ENCODE peak calls at places on chromosomes 16 and 17, in six cellular contexts. One of them, this sample, is unnamed.

GRCh38 chr16:85296859-85297698 is 184.8 kb upstream of the CIBAR2 start:
- DNase-seq in T-helper 2 cell: peak
- DNase-seq in HFF-Myc: no peak
- DNase-seq in activated CD8-positive, alpha-beta T cell treated with anti-CD3 and anti-CD28 coated beads, Interleukin-2, amount 10 ng/mL, durations not matched to agents 7 days and 5 days: peak
- DNase-seq in neural progenitor cell: peak
- DNase-seq in heart left ventricle: no peak
- DNase-seq in this sample: peak

GRCh38 chr16:66916518-66916917 is 2.2 kb downstream of the CDH16 start:
- DNase-seq in activated CD8-positive, alpha-beta T cell treated with anti-CD3 and anti-CD28 coated beads, Interleukin-2, amount 10 ng/mL, durations not matched to agents 7 days and 5 days: no peak
- DNase-seq in heart left ventricle: no peak
- DNase-seq in T-helper 2 cell: no peak
- DNase-seq in HFF-Myc: no peak
- DNase-seq in neural progenitor cell: no peak
- DNase-seq in this sample: no peak

GRCh38 chr16:76756951-76757350 is 434.0 kb upstream of the MON1B start:
- DNase-seq in neural progenitor cell: no peak
- DNase-seq in heart left ventricle: no peak
- DNase-seq in activated CD8-positive, alpha-beta T cell treated with anti-CD3 and anti-CD28 coated beads, Interleukin-2, amount 10 ng/mL, durations not matched to agents 7 days and 5 days: no peak
- DNase-seq in T-helper 2 cell: no peak
- DNase-seq in HFF-Myc: no peak
- DNase-seq in this sample: no peak

GRCh38 chr16:14223632-14224031 is 152.5 kb downstream of the MRTFB start:
- DNase-seq in activated CD8-positive, alpha-beta T cell treated with anti-CD3 and anti-CD28 coated beads, Interleukin-2, amount 10 ng/mL, durations not matched to agents 7 days and 5 days: no peak
- DNase-seq in T-helper 2 cell: no peak
- DNase-seq in neural progenitor cell: no peak
- DNase-seq in heart left ventricle: no peak
- DNase-seq in HFF-Myc: no peak
- DNase-seq in this sample: no peak

GRCh38 chr17:77563439-77564102 is 394.9 kb upstream of the TNRC6C start:
- DNase-seq in HFF-Myc: no peak
- DNase-seq in activated CD8-positive, alpha-beta T cell treated with anti-CD3 and anti-CD28 coated beads, Interleukin-2, amount 10 ng/mL, durations not matched to agents 7 days and 5 days: no peak
- DNase-seq in T-helper 2 cell: no peak
- DNase-seq in heart left ventricle: no peak
- DNase-seq in neural progenitor cell: no peak
- DNase-seq in this sample: no peak

GRCh38 chr16:15946257-15947044 is 3.0 kb upstream of the ABCC1 start:
- DNase-seq in neural progenitor cell: no peak
- DNase-seq in T-helper 2 cell: no peak
- DNase-seq in HFF-Myc: peak
- DNase-seq in activated CD8-positive, alpha-beta T cell treated with anti-CD3 and anti-CD28 coated beads, Interleukin-2, amount 10 ng/mL, durations not matched to agents 7 days and 5 days: no peak
- DNase-seq in heart left ventricle: no peak
- DNase-seq in this sample: no peak

GRCh38 chr16:24124291-24124690 is 131.8 kb upstream of the CACNG3 start:
- DNase-seq in heart left ventricle: no peak
- DNase-seq in HFF-Myc: no peak
- DNase-seq in activated CD8-positive, alpha-beta T cell treated with anti-CD3 and anti-CD28 coated beads, Interleukin-2, amount 10 ng/mL, durations not matched to agents 7 days and 5 days: no peak
- DNase-seq in neural progenitor cell: peak
- DNase-seq in T-helper 2 cell: peak
- DNase-seq in this sample: no peak

GRCh38 chr16:54156349-54156748 is 130.2 kb downstream of the IRX3 start:
- DNase-seq in neural progenitor cell: no peak
- DNase-seq in HFF-Myc: no peak
- DNase-seq in T-helper 2 cell: no peak
- DNase-seq in heart left ventricle: no peak
- DNase-seq in activated CD8-positive, alpha-beta T cell treated with anti-CD3 and anti-CD28 coated beads, Interleukin-2, amount 10 ng/mL, durations not matched to agents 7 days and 5 days: no peak
- DNase-seq in this sample: no peak

GRCh38 chr16:67098599-67098998 is 11.1 kb upstream of the PHAF1 start:
- DNase-seq in heart left ventricle: no peak
- DNase-seq in HFF-Myc: no peak
- DNase-seq in T-helper 2 cell: no peak
- DNase-seq in neural progenitor cell: no peak
- DNase-seq in activated CD8-positive, alpha-beta T cell treated with anti-CD3 and anti-CD28 coated beads, Interleukin-2, amount 10 ng/mL, durations not matched to agents 7 days and 5 days: no peak
- DNase-seq in this sample: no peak